ENCODE peak calls at places on chromosomes 3 and 15, in four cellular contexts. U, V, A and G are unnamed samples.

GRCh38 chr15:68653795-68654194 is 75.0 kb downstream of the CORO2B start:
- DNase-seq in U (no peak), V (no peak), A (no peak), G (no peak)

GRCh38 chr3:51559266-51559907 is 20.9 kb downstream of the RAD54L2 start:
- DNase-seq in U (no peak), V (no peak), A (no peak), G (no peak)

GRCh38 chr3:51282931-51283330 is 102.2 kb upstream of the MANF start:
- DNase-seq in U (no peak), V (no peak), A (no peak), G (no peak)

GRCh38 chr3:187064210-187065115 is 74.8 kb downstream of the RPL39L start:
- DNase-seq in U (no peak), V (peak), A (no peak), G (no peak)

GRCh38 chr3:195248281-195248680 is 22.7 kb downstream of the XXYLT1 start:
- DNase-seq in U (no peak), V (no peak), A (no peak), G (no peak)

GRCh38 chr15:85414495-85414894 is 34.1 kb downstream of the AKAP13 start:
- DNase-seq in U (no peak), V (peak), A (no peak), G (no peak)

GRCh38 chr15:78372880-78373279 is 32.7 kb downstream of the CRABP1 start:
- DNase-seq in U (no peak), V (no peak), A (no peak), G (no peak)

GRCh38 chr3:193744822-193745684 is 152.0 kb downstream of the OPA1 start:
- DNase-seq in U (no peak), V (no peak), A (no peak), G (no peak)

GRCh38 chr15:25800761-25801515 is 62.2 kb downstream of the ATP10A start:
- DNase-seq in U (no peak), V (no peak), A (no peak), G (no peak)

GRCh38 chr15:63371297-63371918 is 10.2 kb downstream of the CA12 start:
- DNase-seq in U (peak), V (no peak), A (no peak), G (no peak)

GRCh38 chr15:99574048-99574447 is 8.3 kb downstream of the MEF2A start:
- DNase-seq in U (no peak), V (no peak), A (no peak), G (no peak)

GRCh38 chr15:89781891-89782618 is 5.9 kb downstream of the MESP2 start:
- DNase-seq in U (no peak), V (peak), A (no peak), G (no peak)

GRCh38 chr3:127324913-127325629 is 37.2 kb upstream of the PRR20G start:
- DNase-seq in U (no peak), V (no peak), A (no peak), G (no peak)

GRCh38 chr3:5811051-5811450 is 623.5 kb downstream of the EDEM1 start:
- DNase-seq in U (no peak), V (no peak), A (no peak), G (no peak)

GRCh38 chr3:4738737-4739274 is 240.4 kb upstream of the BHLHE40 start:
- DNase-seq in U (no peak), V (no peak), A (no peak), G (no peak)

GRCh38 chr3:13770390-13771169 is 109.3 kb downstream of the WNT7A start:
- DNase-seq in U (no peak), V (no peak), A (no peak), G (no peak)

GRCh38 chr3:126715432-126715831 is 11.4 kb downstream of the CHCHD6 start:
- DNase-seq in U (no peak), V (no peak), A (no peak), G (no peak)

GRCh38 chr15:101499863-101500713 is 10.6 kb upstream of the PCSK6 start:
- DNase-seq in U (peak), V (peak), A (no peak), G (no peak)

GRCh38 chr3:169659096-169659521 is 4.4 kb downstream of the MECOM start:
- DNase-seq in U (no peak), V (no peak), A (no peak), G (no peak)

GRCh38 chr3:16289144-16289889 is 24.3 kb downstream of the OXNAD1 start:
- DNase-seq in U (no peak), V (no peak), A (no peak), G (no peak)

GRCh38 chr3:27507515-27508266 is 23.5 kb upstream of the SLC4A7 start:
- DNase-seq in U (no peak), V (no peak), A (no peak), G (no peak)

GRCh38 chr3:85576091-85576690 is 617.4 kb downstream of the CADM2 start:
- DNase-seq in U (peak), V (peak), A (peak), G (peak)

GRCh38 chr15:66472176-66472999 is 25.2 kb downstream of the SNAPC5 start:
- DNase-seq in U (no peak), V (peak), A (no peak), G (peak)

GRCh38 chr3:194906229-194906629 is 220.5 kb downstream of the FAM43A start:
- DNase-seq in U (no peak), V (no peak), A (no peak), G (no peak)

GRCh38 chr15:88234711-88235110 is 21.8 kb downstream of the NTRK3 start:
- DNase-seq in U (no peak), V (no peak), A (no peak), G (no peak)

GRCh38 chr3:35932995-35933394 is 293.7 kb downstream of the ARPP21 start:
- DNase-seq in U (no peak), V (no peak), A (no peak), G (no peak)

GRCh38 chr15:83809345-83809744 is 155.4 kb downstream of the ADAMTSL3 start:
- DNase-seq in U (no peak), V (no peak), A (no peak), G (no peak)

GRCh38 chr3:178120367-178120766 is 415.9 kb upstream of the KCNMB2 start:
- DNase-seq in U (no peak), V (no peak), A (no peak), G (no peak)

GRCh38 chr3:177528306-177529070 is 331.2 kb upstream of the TBL1XR1 start:
- DNase-seq in U (no peak), V (no peak), A (no peak), G (no peak)

DNA sequence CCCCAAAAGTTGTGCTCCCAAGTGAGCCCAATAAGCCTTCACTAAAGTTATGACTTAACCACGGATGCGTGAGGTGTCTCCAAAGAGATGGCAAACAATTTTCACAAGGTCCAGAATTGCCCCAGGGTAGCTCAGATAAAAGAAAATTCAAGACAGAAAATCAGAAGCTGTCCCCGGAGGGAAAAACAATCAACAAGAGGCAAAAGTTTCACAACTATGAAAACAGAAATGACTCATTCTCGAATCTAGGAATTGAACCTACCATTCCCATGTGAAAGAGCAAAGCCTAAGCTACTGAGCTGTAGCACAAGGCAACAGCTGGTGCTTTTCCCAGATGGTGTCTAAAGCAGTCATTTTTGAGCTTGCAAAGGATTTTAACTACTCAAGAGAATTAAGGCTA is 33.5 kb upstream of the MKRN3 start:
- DNase-seq in U (no peak), V (no peak), A (peak), G (no peak)
- H3K4me3 ChIP-seq in U (no peak), V (no peak), A (peak), G (no peak)

GRCh38 chr3:72664576-72664975 is 183.7 kb downstream of the SHQ1 start:
- DNase-seq in U (no peak), V (no peak), A (no peak), G (no peak)

GRCh38 chr3:72665103-72665502 is 183.1 kb downstream of the SHQ1 start:
- DNase-seq in U (no peak), V (no peak), A (no peak), G (no peak)

GRCh38 chr3:72664171-72664570 is 184.1 kb downstream of the SHQ1 start:
- DNase-seq in U (no peak), V (no peak), A (no peak), G (no peak)

GRCh38 chr3:72665701-72666443 is 182.4 kb downstream of the SHQ1 start:
- DNase-seq in U (no peak), V (peak), A (no peak), G (no peak)

GRCh38 chr3:72666444-72666755 is 181.8 kb downstream of the SHQ1 start:
- DNase-seq in U (no peak), V (no peak), A (no peak), G (no peak)
- TF ChIP-seq CTCF in U (no peak), V (no peak), A (peak), G (no peak)

GRCh38 chr3:66473637-66474036 is 27.2 kb downstream of the LRIG1 start:
- DNase-seq in U (no peak), V (no peak), A (no peak), G (no peak)

GRCh38 chr3:66473181-66473580 is 27.6 kb downstream of the LRIG1 start:
- DNase-seq in U (no peak), V (no peak), A (no peak), G (no peak)

GRCh38 chr3:66470285-66470684 is 30.5 kb downstream of the LRIG1 start:
- DNase-seq in U (no peak), V (no peak), A (no peak), G (no peak)

GRCh38 chr3:66470956-66471686 is 29.7 kb downstream of the LRIG1 start:
- DNase-seq in U (no peak), V (no peak), A (no peak), G (no peak)

DNA sequence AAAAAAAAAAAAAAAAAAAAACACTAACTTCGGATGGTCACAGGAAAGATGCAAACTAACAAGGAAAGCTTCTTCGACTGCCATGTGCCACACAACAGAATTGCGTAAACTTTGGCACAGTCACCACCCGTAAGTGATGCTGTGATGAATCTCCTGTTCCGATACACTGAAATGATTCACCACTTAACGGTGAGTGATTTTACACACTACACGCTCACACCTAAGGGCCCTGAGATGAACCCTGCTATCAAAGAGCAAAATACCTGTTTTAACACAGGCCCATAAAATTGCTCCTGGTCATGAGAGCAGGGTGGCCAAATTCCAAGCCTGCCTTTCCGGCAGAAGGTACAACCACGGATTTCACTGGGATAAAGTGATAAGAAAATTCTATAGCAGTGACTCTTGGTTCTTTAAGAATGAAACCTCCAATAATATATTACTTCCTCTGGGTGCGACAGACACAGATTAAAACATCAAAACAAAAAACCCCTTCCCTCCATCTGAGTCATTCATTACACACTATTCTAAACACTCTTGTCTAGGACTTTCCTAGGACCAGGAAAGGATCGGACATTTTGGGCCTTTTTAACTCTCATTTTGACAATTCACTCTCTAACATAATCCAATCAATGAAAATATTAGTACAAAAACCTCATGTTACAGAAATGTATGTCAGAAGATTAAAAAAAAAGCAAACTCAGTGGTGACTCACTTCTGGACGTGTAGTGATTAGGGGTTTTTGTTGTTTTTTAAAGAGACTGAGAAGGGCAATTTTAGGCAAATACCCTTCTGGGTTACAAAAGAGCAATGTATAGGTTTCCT is 28.3 kb downstream of the LRIG1 start:
- DNase-seq in U (no peak), V (no peak), A (no peak), G (peak)
- H3K4me3 ChIP-seq in U (peak), V (no peak), A (no peak), G (peak)

GRCh38 chr3:129428382-129429079 is at the start of gene EFCAB12:
- DNase-seq in U (peak), V (peak), A (peak), G (no peak)
- TF ChIP-seq CTCF in U (no peak), V (no peak), A (no peak), G (no peak)

GRCh38 chr3:125051715-125052581 is 3.8 kb downstream of the HEG1 start:
- DNase-seq in U (peak), V (no peak), A (no peak), G (no peak)

GRCh38 chr3:125054436-125055164 is 1.2 kb downstream of the HEG1 start:
- DNase-seq in U (no peak), V (peak), A (no peak), G (peak)

GRCh38 chr3:125051205-125051604 is 4.6 kb downstream of the HEG1 start:
- DNase-seq in U (no peak), V (no peak), A (no peak), G (no peak)

GRCh38 chr3:125053304-125053699 is 2.5 kb downstream of the HEG1 start:
- DNase-seq in U (no peak), V (no peak), A (no peak), G (no peak)

DNA sequence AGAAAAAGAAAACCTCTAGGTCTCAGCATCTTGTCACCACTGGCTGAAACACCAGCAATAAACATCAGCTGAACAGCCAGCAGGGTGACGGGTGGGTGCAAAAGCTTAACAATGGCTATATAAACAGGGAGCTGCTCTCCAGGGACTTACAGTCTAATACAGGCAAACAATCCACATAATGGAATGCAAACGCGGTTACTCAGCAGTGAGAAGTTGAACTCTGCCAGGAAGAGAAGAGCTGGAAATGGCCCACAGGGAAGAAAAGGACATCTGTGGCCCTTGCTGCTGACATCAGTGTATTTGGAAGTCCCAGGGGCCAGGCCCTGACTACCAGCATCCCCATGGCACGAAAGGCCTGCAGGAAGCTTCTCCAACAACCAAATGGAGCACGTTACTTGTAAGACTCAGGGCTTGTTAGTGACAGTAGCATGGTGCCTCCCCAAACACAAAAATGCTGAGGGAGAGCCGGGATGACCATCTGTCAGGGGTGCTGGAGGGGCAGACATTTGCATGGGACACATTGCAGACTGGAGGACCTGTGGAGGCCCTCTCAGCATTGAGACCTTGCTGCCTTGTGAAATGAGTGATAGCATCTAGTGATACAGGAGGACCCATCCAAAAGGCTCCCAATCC is 3.0 kb downstream of the HEG1 start:
- DNase-seq in U (peak), V (no peak), A (no peak), G (no peak)
- H3K4me3 ChIP-seq in U (peak), V (no peak), A (peak), G (peak)

GRCh38 chr3:108100906-108101305 is 10.1 kb upstream of the CD47 start:
- DNase-seq in U (no peak), V (peak), A (no peak), G (peak)

GRCh38 chr3:108103040-108103751 is 12.4 kb upstream of the CD47 start:
- DNase-seq in U (no peak), V (no peak), A (no peak), G (no peak)

GRCh38 chr3:108099679-108100428 is 9.0 kb upstream of the CD47 start:
- DNase-seq in U (no peak), V (no peak), A (no peak), G (peak)

GRCh38 chr3:108103971-108104797 is 13.4 kb upstream of the CD47 start:
- DNase-seq in U (no peak), V (no peak), A (no peak), G (no peak)

GRCh38 chr3:108102420-108103039 is 11.7 kb upstream of the CD47 start:
- DNase-seq in U (no peak), V (no peak), A (no peak), G (no peak)
- TF ChIP-seq CTCF in U (no peak), V (no peak), A (no peak), G (no peak)

DNA sequence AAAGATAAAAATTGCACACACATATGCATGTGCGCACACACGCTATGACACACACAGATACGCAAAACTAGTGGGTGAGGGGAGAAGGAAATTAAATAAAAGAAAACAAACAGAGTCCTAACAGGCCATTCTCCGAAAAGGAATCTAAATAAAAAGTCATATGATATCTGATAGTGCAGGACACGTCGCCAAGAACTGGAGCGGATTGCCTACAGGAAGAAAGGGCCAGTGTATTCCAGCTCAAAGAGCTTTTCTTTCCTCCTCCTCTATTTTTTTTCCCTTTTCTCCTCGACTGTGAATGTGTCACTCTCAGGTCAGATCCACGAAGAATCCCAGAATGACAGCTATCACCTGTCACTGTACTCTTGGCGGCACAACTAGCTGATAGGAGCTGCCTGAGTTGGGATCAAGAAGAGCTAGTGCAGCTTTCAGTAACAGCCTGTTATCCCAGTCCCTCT is 157.8 kb downstream of the TIGIT start:
- DNase-seq in U (no peak), V (no peak), A (no peak), G (no peak)
- H3K4me3 ChIP-seq in U (peak), V (no peak), A (no peak), G (peak)